ENCODE peak calls at places on chromosome 5, in ten cellular contexts. G is kidney; O is RWPE1; U is HT1080; J is activated effector memory CD4-positive, alpha-beta T cell treated with Interleukin-2 at 50 U/mL for 16 hours; R is OCI-LY7; F is SIG-M5; H is endodermal cell; N is Calu3; M is posterior cingulate gyrus. T is an unnamed sample.

GRCh38 chr5:10381805-10382204 is 28.3 kb downstream of the MARCHF6 start:
- DNase-seq in G (no peak), F (no peak), U (no peak), N (no peak), J (no peak), M (no peak), O (no peak), H (no peak), R (no peak), T (no peak)

GRCh38 chr5:42648910-42649309 is 107.7 kb upstream of the CCDC152 start:
- DNase-seq in H (no peak), M (no peak), R (no peak), O (no peak), N (no peak), F (no peak), G (no peak), J (no peak), U (no peak), T (no peak)

GRCh38 chr5:38790891-38791290 is 54.9 kb upstream of the OSMR start:
- DNase-seq in J (no peak), U (no peak), O (no peak), N (no peak), G (no peak), R (no peak), H (no peak), M (no peak), F (no peak), T (no peak)

GRCh38 chr5:148374693-148375360 is 8.9 kb upstream of the FBXO38 start:
- DNase-seq in O (peak; percentile 74), J (no peak), F (peak; percentile 48), U (peak; percentile 59), R (peak; percentile 41), N (peak; percentile 64), G (no peak), H (peak; percentile 84), M (no peak), T (peak; percentile 71)

GRCh38 chr5:59126665-59127354 is 543.9 kb downstream of the RAB3C start:
- DNase-seq in O (no peak), N (no peak), G (no peak), H (no peak), F (no peak), U (peak; percentile 25), R (no peak), J (no peak), M (no peak), T (no peak)

GRCh38 chr5:151275803-151276202 is 22.8 kb downstream of the GM2A start:
- DNase-seq in G (no peak), R (no peak), N (no peak), J (no peak), U (no peak), F (no peak), H (no peak), M (no peak), O (no peak), T (no peak)

GRCh38 chr5:127697894-127698600 is 5.1 kb upstream of the CCDC192 start:
- DNase-seq in N (peak; percentile 37), O (peak; percentile 17), H (no peak), R (no peak), U (peak; percentile 70), F (no peak), M (no peak), J (no peak), G (no peak), T (no peak)

GRCh38 chr5:72760259-72760658 is 56.2 kb upstream of the TNPO1 start:
- DNase-seq in O (peak; percentile 16), G (no peak), U (peak; percentile 58), J (no peak), H (no peak), N (no peak), M (no peak), R (no peak), F (no peak), T (no peak)

GRCh38 chr5:116133281-116133680 is 48.5 kb downstream of the COMMD10 start:
- DNase-seq in G (no peak), H (no peak), F (no peak), O (no peak), J (no peak), U (no peak), N (no peak), R (no peak), M (no peak), T (no peak)

GRCh38 chr5:142792865-142793232 is 22.7 kb downstream of the ARHGAP26 start:
- DNase-seq in U (no peak), N (no peak), G (no peak), R (no peak), F (no peak), O (no peak), M (no peak), J (no peak), H (no peak), T (no peak)

GRCh38 chr5:34656700-34657549 is 797 bp downstream of the RAI14 start:
- DNase-seq in J (no peak), O (peak; percentile 51), U (no peak), F (no peak), M (no peak), G (peak; percentile 78), H (peak; percentile 66), R (no peak), N (peak; percentile 33), T (no peak)

GRCh38 chr5:153504726-153505125 is 14.3 kb downstream of the GRIA1 start:
- DNase-seq in M (no peak), R (no peak), O (no peak), U (no peak), H (no peak), F (no peak), G (no peak), J (no peak), N (no peak), T (no peak)

GRCh38 chr5:90201923-90202322 is 207.6 kb downstream of the CETN3 start:
- DNase-seq in H (no peak), G (no peak), M (no peak), J (no peak), F (no peak), R (no peak), N (peak; percentile 77), O (peak; percentile 75), U (peak; percentile 89), T (no peak)

GRCh38 chr5:14930486-14930885 is 58.9 kb upstream of the ANKH start:
- DNase-seq in M (no peak), G (no peak), H (no peak), J (no peak), F (no peak), U (no peak), R (no peak), O (no peak), N (no peak), T (no peak)

GRCh38 chr5:107203231-107203630 is 467.5 kb downstream of the EFNA5 start:
- DNase-seq in N (no peak), R (no peak), O (no peak), G (no peak), F (no peak), H (no peak), M (no peak), U (no peak), J (no peak), T (no peak)

GRCh38 chr5:9774472-9775079 is 144.4 kb upstream of the TAS2R1 start:
- DNase-seq in G (no peak), M (no peak), O (no peak), F (no peak), J (no peak), N (peak; percentile 6), H (peak; percentile 71), U (peak; percentile 83), R (no peak), T (no peak)

GRCh38 chr5:1445313-1445894 is at the start of gene SLC6A3:
- DNase-seq in H (peak; percentile 96), R (no peak), F (no peak), U (no peak), G (peak; percentile 83), M (no peak), N (no peak), J (no peak), O (no peak), T (no peak)

GRCh38 chr5:157456301-157456700 is 3.7 kb upstream of the NIPAL4 start:
- DNase-seq in F (no peak), N (no peak), H (no peak), M (peak; percentile 80), R (no peak), G (no peak), J (no peak), U (no peak), O (no peak), T (no peak)

GRCh38 chr5:147782053-147783028 is at the start of gene JAKMIP2:
- DNase-seq in R (peak; percentile 97), F (no peak), N (no peak), H (peak; percentile 100), G (peak; percentile 86), M (peak; percentile 96), U (peak; percentile 77), O (peak; percentile 39), J (peak; percentile 88), T (peak; percentile 97)

GRCh38 chr5:33936004-33936380 is 194 bp upstream of the RXFP3 start:
- DNase-seq in R (no peak), H (peak; percentile 95), F (no peak), G (peak; percentile 81), N (peak; percentile 4), J (peak; percentile 7), O (peak; percentile 14), M (peak; percentile 31), U (peak; percentile 33), T (peak; percentile 21)

GRCh38 chr5:148454576-148454975 is 70.8 kb downstream of the FBXO38 start:
- DNase-seq in G (no peak), R (no peak), O (no peak), J (no peak), U (no peak), N (no peak), H (peak; percentile 75), F (no peak), M (no peak), T (no peak)

GRCh38 chr5:61327761-61328753 is 4.0 kb upstream of the ZSWIM6 start:
- DNase-seq in F (no peak), U (peak; percentile 94), M (no peak), H (peak; percentile 29), N (no peak), G (no peak), O (peak; percentile 58), J (no peak), R (no peak), T (no peak)

GRCh38 chr5:132103380-132103951 is 29.9 kb downstream of the CSF2 start:
- DNase-seq in U (peak; percentile 90), F (peak; percentile 24), O (peak; percentile 88), H (no peak), J (peak; percentile 68), G (peak; percentile 92), R (peak; percentile 89), M (no peak), N (peak; percentile 87), T (peak; percentile 96)

GRCh38 chr5:138469540-138470321 is 4.5 kb downstream of the EGR1 start:
- DNase-seq in J (no peak), M (no peak), G (no peak), H (peak; percentile 77), R (no peak), U (no peak), F (no peak), N (peak; percentile 59), O (peak; percentile 46), T (no peak)

GRCh38 chr5:134714120-134714519 is 24.2 kb upstream of the CAMLG start:
- DNase-seq in N (no peak), J (no peak), H (peak; percentile 76), M (no peak), U (no peak), F (no peak), O (no peak), G (no peak), R (no peak), T (no peak)

GRCh38 chr5:146726891-146727290 is 151.7 kb downstream of the PPP2R2B start:
- DNase-seq in J (no peak), O (no peak), R (no peak), H (no peak), F (no peak), M (no peak), N (no peak), U (no peak), G (no peak), T (no peak)

GRCh38 chr5:172683696-172684464 is 42.8 kb downstream of the NEURL1B start:
- DNase-seq in O (no peak), J (peak; percentile 60), H (peak; percentile 75), G (peak; percentile 80), U (no peak), M (no peak), R (no peak), F (no peak), N (no peak), T (no peak)

T was measured in MM.1S.